ENCODE peak calls at places on chromosomes 7 and 10, in ten cellular contexts. E, K, G, N, V, H, F, S, P and R are unnamed samples.
A peak's percentile ranks its signal among the peaks of the same experiment; 100 is the strongest.

GRCh38 chr10:11891776-11892486 is 68.8 kb downstream of the PROSER2 start:
- DNase-seq in F (no peak), E (no peak), N (no peak), H (no peak), S (no peak), K (no peak), G (no peak), P (no peak), V (no peak), R (no peak)

GRCh38 chr7:414681-415560 is 104.7 kb downstream of the PDGFA start:
- DNase-seq in P (no peak), E (no peak), N (no peak), G (no peak), K (peak; percentile 14), F (peak; percentile 53), H (no peak), S (no peak), V (no peak), R (peak; percentile 40)

GRCh38 chr10:98425511-98426352 is 10.8 kb upstream of the PYROXD2 start:
- DNase-seq in S (peak; percentile 60), E (peak; percentile 42), N (peak; percentile 70), P (peak; percentile 67), F (no peak), G (peak; percentile 35), K (no peak), V (peak; percentile 56), H (no peak), R (no peak)

GRCh38 chr10:116521424-116522305 is 24.1 kb upstream of the PNLIP start:
- DNase-seq in H (peak; percentile 15), G (peak; percentile 58), K (no peak), V (peak; percentile 38), S (peak; percentile 49), E (no peak), N (peak; percentile 58), P (peak; percentile 47), F (no peak), R (no peak)

GRCh38 chr10:108465871-108466641 is 1301.5 kb upstream of the SORCS1 start:
- DNase-seq in F (peak; percentile 83), K (peak; percentile 65), N (peak; percentile 5), E (no peak), P (no peak), G (no peak), H (no peak), V (no peak), S (peak; percentile 72), R (no peak)

GRCh38 chr10:60611291-60611747 is 167.0 kb upstream of the CDK1 start:
- DNase-seq in V (peak; percentile 10), E (no peak), G (peak; percentile 82), P (no peak), F (no peak), N (peak; percentile 5), H (no peak), K (no peak), S (peak; percentile 2), R (no peak)

GRCh38 chr7:47808321-47808720 is 139.9 kb downstream of the PKD1L1 start:
- DNase-seq in K (no peak), E (no peak), H (no peak), G (no peak), F (no peak), P (no peak), V (no peak), S (no peak), N (no peak), R (no peak)

GRCh38 chr10:6713716-6714115 is 133.6 kb upstream of the PRKCQ start:
- DNase-seq in P (no peak), F (no peak), G (no peak), K (no peak), H (no peak), E (no peak), N (peak; percentile 20), S (peak; percentile 11), V (no peak), R (no peak)

GRCh38 chr7:106871793-106872571 is 6.9 kb downstream of the PIK3CG start:
- DNase-seq in H (no peak), V (no peak), K (no peak), F (no peak), N (no peak), P (no peak), S (no peak), E (no peak), G (no peak), R (peak; percentile 58)

GRCh38 chr10:116765549-116766162 is 23.3 kb upstream of the HSPA12A start:
- DNase-seq in E (peak; percentile 34), P (peak; percentile 32), H (no peak), N (peak; percentile 68), V (peak; percentile 32), G (peak; percentile 24), K (no peak), S (no peak), F (no peak), R (no peak)

GRCh38 chr7:88111136-88111748 is 108.6 kb downstream of the SRI start:
- DNase-seq in P (peak; percentile 63), V (no peak), E (no peak), N (no peak), S (no peak), G (peak; percentile 65), K (no peak), H (no peak), F (no peak), R (no peak)

GRCh38 chr10:121078672-121079102 is 227.5 kb downstream of the WDR11 start:
- DNase-seq in H (no peak), S (no peak), G (no peak), F (no peak), N (no peak), E (no peak), K (no peak), P (no peak), V (peak; percentile 44), R (no peak)

GRCh38 chr7:135981958-135982646 is 4.9 kb upstream of the MTPN start:
- DNase-seq in H (no peak), E (no peak), K (no peak), G (no peak), F (no peak), P (no peak), S (no peak), V (no peak), N (no peak), R (no peak)

GRCh38 chr7:158957921-158958471 is 101.6 kb downstream of the DYNC2I1 start:
- DNase-seq in S (no peak), G (no peak), V (peak; percentile 80), N (peak; percentile 59), K (no peak), E (peak; percentile 27), P (peak; percentile 24), H (no peak), F (peak; percentile 88), R (no peak)

GRCh38 chr7:125059861-125060456 is 130.3 kb upstream of the POT1 start:
- DNase-seq in P (no peak), H (no peak), S (no peak), V (no peak), N (no peak), K (no peak), E (no peak), F (no peak), G (peak; percentile 39), R (no peak)

GRCh38 chr7:75054744-75055527 is 18.7 kb downstream of the RCC1L start:
- DNase-seq in H (peak; percentile 70), E (no peak), F (no peak), P (no peak), K (no peak), N (no peak), S (no peak), V (no peak), G (peak; percentile 93), R (no peak)

GRCh38 chr10:125231813-125232475 is 71.6 kb upstream of the CTBP2 start:
- DNase-seq in S (no peak), N (no peak), F (no peak), E (no peak), P (no peak), K (no peak), H (no peak), G (no peak), V (no peak), R (no peak)

GRCh38 chr7:42426163-42426562 is 189.2 kb upstream of the GLI3 start:
- DNase-seq in K (no peak), V (no peak), P (no peak), H (no peak), S (no peak), F (no peak), N (no peak), G (peak; percentile 69), E (no peak), R (no peak)

GRCh38 chr10:116565533-116565932 is 19.8 kb downstream of the PNLIP start:
- DNase-seq in N (no peak), P (no peak), E (no peak), G (no peak), S (no peak), F (no peak), K (no peak), H (no peak), V (no peak), R (no peak)

GRCh38 chr7:100428967-100429636 is 529 bp upstream of the MEPCE start:
- DNase-seq in K (peak; percentile 100), G (peak; percentile 100), F (peak; percentile 100), P (peak; percentile 100), S (peak; percentile 100), H (peak; percentile 100), N (peak; percentile 100), E (peak; percentile 100), V (peak; percentile 99), R (peak; percentile 100)
- TF ChIP-seq CTCF in K (peak; percentile 34), G (peak; percentile 19), F (no peak), P (no peak), S (no peak), H (no peak), N (no peak), E (no peak), V (no peak), R (no peak)

DNA sequence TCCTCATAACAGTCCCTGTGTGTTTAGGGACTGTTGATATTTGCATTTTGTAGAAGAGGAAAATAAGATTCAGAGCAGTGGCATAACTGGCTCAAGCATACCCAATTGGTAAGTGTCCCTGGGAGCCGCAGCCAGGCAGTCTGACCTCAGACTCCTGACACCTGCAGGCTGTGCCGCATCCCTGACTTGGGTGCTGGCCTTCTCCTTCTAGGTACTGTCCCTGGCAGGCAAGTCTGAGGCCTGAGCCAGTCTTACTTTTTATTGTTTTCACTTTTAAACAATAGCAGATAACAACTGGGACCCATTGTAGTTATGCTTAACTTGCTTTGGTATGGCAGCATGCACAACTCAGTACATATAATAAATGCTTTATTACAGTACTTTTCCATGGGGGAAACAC is 717.0 kb downstream of the KCNMA1 start:
- DNase-seq in H (no peak), P (no peak), K (no peak), N (no peak), F (no peak), S (no peak), G (no peak), E (no peak), V (no peak), R (no peak)
- TF ChIP-seq CTCF in H (no peak), P (no peak), K (no peak), N (no peak), F (no peak), S (no peak), G (no peak), E (no peak), V (no peak), R (no peak)

GRCh38 chr7:101031082-101031481 is 11.2 kb downstream of the MUC17 start:
- DNase-seq in F (peak; percentile 10), H (no peak), N (peak; percentile 10), P (no peak), V (no peak), E (no peak), G (no peak), S (no peak), K (no peak), R (no peak)
- TF ChIP-seq CTCF in F (no peak), H (no peak), N (no peak), P (no peak), V (no peak), E (no peak), G (no peak), S (no peak), K (no peak), R (no peak)

GRCh38 chr10:35916791-35917190 is 274.7 kb upstream of the FZD8 start:
- DNase-seq in N (no peak), E (no peak), F (no peak), S (no peak), P (no peak), V (no peak), G (no peak), H (no peak), K (no peak), R (no peak)
- TF ChIP-seq CTCF in N (no peak), E (no peak), F (no peak), S (no peak), P (no peak), V (no peak), G (peak; percentile 8), H (no peak), K (no peak), R (no peak)